ENCODE peak calls at places on chromosomes 6 and 20, in four cellular contexts. One of them, this sample, is unnamed.

GRCh38 chr6:133895573-133896343 is 6.8 kb downstream of the TCF21 start:
- DNase-seq in neuronal stem cell: peak
- DNase-seq in IMR-90: no peak
- DNase-seq in mesendoderm: peak
- DNase-seq in this sample: peak

GRCh38 chr6:25006565-25007001 is 70.8 kb upstream of the RIPOR2 start:
- DNase-seq in mesendoderm: no peak
- DNase-seq in neuronal stem cell: no peak
- DNase-seq in IMR-90: no peak
- DNase-seq in this sample: no peak

GRCh38 chr6:16511048-16511660 is 250.1 kb downstream of the ATXN1 start:
- DNase-seq in IMR-90: peak
- DNase-seq in neuronal stem cell: no peak
- DNase-seq in mesendoderm: peak
- DNase-seq in this sample: no peak

GRCh38 chr6:34560366-34561226 is 4.5 kb upstream of the SPDEF start:
- DNase-seq in mesendoderm: peak
- DNase-seq in IMR-90: peak
- DNase-seq in neuronal stem cell: no peak
- DNase-seq in this sample: no peak

GRCh38 chr20:35327074-35327976 is 35.1 kb upstream of the FAM83C start:
- DNase-seq in IMR-90: peak
- DNase-seq in mesendoderm: no peak
- DNase-seq in neuronal stem cell: no peak
- DNase-seq in this sample: no peak

GRCh38 chr6:43255408-43256054 is 12.2 kb downstream of the TTBK1 start:
- DNase-seq in mesendoderm: no peak
- DNase-seq in IMR-90: no peak
- DNase-seq in neuronal stem cell: no peak
- DNase-seq in this sample: no peak

GRCh38 chr6:113147544-113147943 is 709.6 kb upstream of the MARCKS start:
- DNase-seq in mesendoderm: no peak
- DNase-seq in IMR-90: peak
- DNase-seq in neuronal stem cell: no peak
- DNase-seq in this sample: no peak

GRCh38 chr20:4181956-4182945 is 166.9 kb upstream of the RNF24 start:
- DNase-seq in neuronal stem cell: no peak
- DNase-seq in mesendoderm: no peak
- DNase-seq in IMR-90: no peak
- DNase-seq in this sample: no peak

GRCh38 chr6:5869261-5869660 is 137.5 kb downstream of the NRN1 start:
- DNase-seq in IMR-90: no peak
- DNase-seq in neuronal stem cell: no peak
- DNase-seq in mesendoderm: no peak
- DNase-seq in this sample: no peak

GRCh38 chr6:30490031-30490876 is 945 bp downstream of the HLA-E start:
- DNase-seq in IMR-90: peak
- DNase-seq in neuronal stem cell: peak
- DNase-seq in mesendoderm: peak
- DNase-seq in this sample: no peak

GRCh38 chr20:63709149-63709527 is 1.3 kb downstream of the ZGPAT start:
- DNase-seq in IMR-90: no peak
- DNase-seq in neuronal stem cell: no peak
- DNase-seq in mesendoderm: no peak
- DNase-seq in this sample: no peak

GRCh38 chr20:20267685-20268429 is 100.0 kb upstream of the INSM1 start:
- DNase-seq in mesendoderm: peak
- DNase-seq in neuronal stem cell: no peak
- DNase-seq in IMR-90: no peak
- DNase-seq in this sample: no peak

GRCh38 chr6:35688605-35689322 is at the start of gene FKBP5:
- DNase-seq in mesendoderm: peak
- DNase-seq in IMR-90: peak
- DNase-seq in neuronal stem cell: peak
- DNase-seq in this sample: peak

GRCh38 chr6:35686441-35686840 is 2.3 kb downstream of the FKBP5 start:
- DNase-seq in neuronal stem cell: no peak
- DNase-seq in mesendoderm: no peak
- DNase-seq in IMR-90: no peak
- DNase-seq in this sample: no peak

GRCh38 chr6:35686873-35687557 is 1.7 kb downstream of the FKBP5 start:
- DNase-seq in IMR-90: no peak
- DNase-seq in neuronal stem cell: no peak
- DNase-seq in mesendoderm: no peak
- DNase-seq in this sample: no peak

GRCh38 chr6:35690484-35690883 is 1.8 kb upstream of the FKBP5 start:
- DNase-seq in neuronal stem cell: no peak
- DNase-seq in mesendoderm: no peak
- DNase-seq in IMR-90: no peak
- DNase-seq in this sample: no peak

GRCh38 chr6:35687658-35688604 is 784 bp downstream of the FKBP5 start:
- DNase-seq in IMR-90: peak
- DNase-seq in mesendoderm: peak
- DNase-seq in neuronal stem cell: peak
- DNase-seq in this sample: peak
- H3K23ac ChIP-seq in IMR-90: peak
- H3K23ac ChIP-seq in mesendoderm: peak
- H3K23ac ChIP-seq in neuronal stem cell: peak
- H3K23ac ChIP-seq in this sample: no peak

DNA sequence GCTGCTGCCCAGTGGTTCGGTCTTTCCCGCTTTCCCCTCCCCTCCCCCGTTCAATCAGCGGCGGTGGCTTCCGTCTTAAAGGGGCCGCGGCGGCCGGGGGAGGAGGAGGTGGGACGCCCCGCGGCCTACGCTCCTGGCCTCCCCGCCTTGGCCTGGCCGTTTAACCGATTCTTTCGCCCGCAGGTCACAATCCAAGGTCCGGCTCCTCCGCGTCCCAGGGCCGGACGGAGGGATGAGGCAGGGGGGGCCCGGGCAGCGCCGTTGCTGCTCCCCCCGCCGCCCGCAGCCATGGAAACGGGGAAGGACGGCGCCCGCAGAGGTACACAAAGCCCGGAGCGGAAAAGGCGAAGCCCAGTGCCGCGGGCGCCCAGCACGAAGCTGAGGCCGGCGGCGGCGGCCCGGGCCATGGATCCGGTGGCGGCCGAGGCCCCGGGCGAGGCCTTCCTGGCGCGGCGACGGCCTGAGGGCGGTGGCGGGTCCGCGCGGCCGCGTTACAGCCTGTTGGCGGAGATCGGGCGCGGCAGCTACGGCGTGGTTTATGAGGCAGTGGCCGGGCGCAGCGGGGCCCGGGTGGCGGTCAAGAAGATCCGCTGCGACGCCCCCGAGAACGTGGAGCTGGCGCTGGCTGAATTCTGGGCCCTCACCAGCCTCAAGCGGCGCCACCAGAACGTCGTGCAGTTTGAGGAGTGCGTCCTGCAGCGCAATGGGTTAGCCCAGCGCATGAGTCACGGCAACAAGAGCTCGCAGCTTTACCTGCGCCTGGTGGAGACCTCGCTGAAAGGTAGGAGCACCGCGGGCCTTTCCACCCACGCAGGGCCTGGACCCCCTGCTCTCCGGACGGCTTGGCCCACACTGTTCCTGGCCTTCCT is 1.2 kb downstream of the STK35 start:
- DNase-seq in mesendoderm: peak
- DNase-seq in IMR-90: peak
- DNase-seq in neuronal stem cell: peak
- DNase-seq in this sample: peak
- H3K23ac ChIP-seq in mesendoderm: no peak
- H3K23ac ChIP-seq in IMR-90: peak
- H3K23ac ChIP-seq in neuronal stem cell: peak
- H3K23ac ChIP-seq in this sample: no peak

DNA sequence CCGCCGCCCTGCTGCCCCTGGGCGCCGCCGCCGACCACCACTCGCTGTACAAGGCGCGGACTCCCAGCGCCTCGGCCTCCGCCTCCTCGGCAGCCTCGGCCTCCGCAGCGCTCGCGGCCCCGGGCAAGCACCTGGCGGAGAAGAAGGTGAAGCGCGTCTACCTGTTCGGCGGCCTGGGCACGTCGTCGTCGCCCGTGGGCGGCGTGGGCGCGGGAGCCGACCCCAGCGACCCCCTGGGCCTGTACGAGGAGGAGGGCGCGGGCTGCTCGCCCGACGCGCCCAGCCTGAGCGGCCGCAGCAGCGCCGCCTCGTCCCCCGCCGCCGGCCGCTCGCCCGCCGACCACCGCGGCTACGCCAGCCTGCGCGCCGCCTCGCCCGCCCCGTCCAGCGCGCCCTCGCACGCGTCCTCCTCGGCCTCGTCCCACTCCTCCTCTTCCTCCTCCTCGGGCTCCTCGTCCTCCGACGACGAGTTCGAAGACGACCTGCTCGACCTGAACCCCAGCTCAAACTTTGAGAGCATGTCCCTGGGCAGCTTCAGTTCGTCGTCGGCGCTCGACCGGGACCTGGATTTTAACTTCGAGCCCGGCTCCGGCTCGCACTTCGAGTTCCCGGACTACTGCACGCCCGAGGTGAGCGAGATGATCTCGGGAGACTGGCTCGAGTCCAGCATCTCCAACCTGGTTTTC is 1.9 kb downstream of the SOX4 start:
- DNase-seq in IMR-90: no peak
- DNase-seq in neuronal stem cell: no peak
- DNase-seq in mesendoderm: peak
- DNase-seq in this sample: no peak
- H3K23ac ChIP-seq in IMR-90: peak
- H3K23ac ChIP-seq in neuronal stem cell: peak
- H3K23ac ChIP-seq in mesendoderm: peak
- H3K23ac ChIP-seq in this sample: no peak

GRCh38 chr6:106039836-106040592 is 46.1 kb upstream of the PRDM1 start:
- DNase-seq in IMR-90: no peak
- DNase-seq in neuronal stem cell: no peak
- DNase-seq in mesendoderm: peak
- DNase-seq in this sample: no peak
- H3K23ac ChIP-seq in IMR-90: peak
- H3K23ac ChIP-seq in neuronal stem cell: no peak
- H3K23ac ChIP-seq in mesendoderm: no peak
- H3K23ac ChIP-seq in this sample: no peak

This sample was measured in H1.